ENCODE peak calls at places on chromosomes 7 and 10, in ten cellular contexts. One of them, this sample, is unnamed.
A peak's percentile ranks its signal among the peaks of the same experiment; 100 is the strongest.

GRCh38 chr7:54811925-54812264 is 52.9 kb upstream of the SEC61G start:
- DNase-seq in nephron progenitor cell: no peak
- DNase-seq in GM06990: no peak
- DNase-seq in sciatic nerve: no peak
- DNase-seq in stimulated activated CD8-positive, alpha-beta memory T cell treated with anti-CD3 and anti-CD28 coated beads, Interleukin-4, amount 100 ng/mL, for 24 hours: no peak
- DNase-seq in naive thymus-derived CD8-positive, alpha-beta T cell: no peak
- DNase-seq in stimulated activated CD4-positive, alpha-beta T cell treated with anti-CD3 and anti-CD28 coated beads, Interleukin-1b, Interleukin-23, amount 100 ng/mL, for 24 hours: no peak
- DNase-seq in effector CD4-positive, alpha-beta T cell: no peak
- DNase-seq in CD8-positive, alpha-beta memory T cell: no peak
- DNase-seq in LoVo: no peak
- DNase-seq in this sample: no peak

GRCh38 chr7:3067606-3068005 is 23.9 kb upstream of the CARD11 start:
- DNase-seq in naive thymus-derived CD8-positive, alpha-beta T cell: no peak
- DNase-seq in LoVo: no peak
- DNase-seq in nephron progenitor cell: no peak
- DNase-seq in stimulated activated CD4-positive, alpha-beta T cell treated with anti-CD3 and anti-CD28 coated beads, Interleukin-1b, Interleukin-23, amount 100 ng/mL, for 24 hours: no peak
- DNase-seq in effector CD4-positive, alpha-beta T cell: no peak
- DNase-seq in CD8-positive, alpha-beta memory T cell: no peak
- DNase-seq in stimulated activated CD8-positive, alpha-beta memory T cell treated with anti-CD3 and anti-CD28 coated beads, Interleukin-4, amount 100 ng/mL, for 24 hours: no peak
- DNase-seq in GM06990: no peak
- DNase-seq in sciatic nerve: no peak
- DNase-seq in this sample: no peak

GRCh38 chr10:102300289-102300843 is 55.0 kb downstream of the GBF1 start:
- DNase-seq in stimulated activated CD4-positive, alpha-beta T cell treated with anti-CD3 and anti-CD28 coated beads, Interleukin-1b, Interleukin-23, amount 100 ng/mL, for 24 hours: no peak
- DNase-seq in CD8-positive, alpha-beta memory T cell: no peak
- DNase-seq in stimulated activated CD8-positive, alpha-beta memory T cell treated with anti-CD3 and anti-CD28 coated beads, Interleukin-4, amount 100 ng/mL, for 24 hours: no peak
- DNase-seq in naive thymus-derived CD8-positive, alpha-beta T cell: no peak
- DNase-seq in sciatic nerve: no peak
- DNase-seq in nephron progenitor cell: no peak
- DNase-seq in effector CD4-positive, alpha-beta T cell: no peak
- DNase-seq in GM06990: no peak
- DNase-seq in LoVo: no peak
- DNase-seq in this sample: no peak

GRCh38 chr10:130022071-130022470 is 58.0 kb upstream of the EBF3 start:
- DNase-seq in effector CD4-positive, alpha-beta T cell: no peak
- DNase-seq in stimulated activated CD4-positive, alpha-beta T cell treated with anti-CD3 and anti-CD28 coated beads, Interleukin-1b, Interleukin-23, amount 100 ng/mL, for 24 hours: no peak
- DNase-seq in sciatic nerve: no peak
- DNase-seq in GM06990: no peak
- DNase-seq in nephron progenitor cell: no peak
- DNase-seq in CD8-positive, alpha-beta memory T cell: no peak
- DNase-seq in naive thymus-derived CD8-positive, alpha-beta T cell: no peak
- DNase-seq in LoVo: no peak
- DNase-seq in stimulated activated CD8-positive, alpha-beta memory T cell treated with anti-CD3 and anti-CD28 coated beads, Interleukin-4, amount 100 ng/mL, for 24 hours: no peak
- DNase-seq in this sample: no peak

GRCh38 chr10:119826777-119827176 is 45.9 kb downstream of the MCMBP start:
- DNase-seq in CD8-positive, alpha-beta memory T cell: no peak
- DNase-seq in LoVo: no peak
- DNase-seq in GM06990: no peak
- DNase-seq in stimulated activated CD4-positive, alpha-beta T cell treated with anti-CD3 and anti-CD28 coated beads, Interleukin-1b, Interleukin-23, amount 100 ng/mL, for 24 hours: no peak
- DNase-seq in naive thymus-derived CD8-positive, alpha-beta T cell: no peak
- DNase-seq in sciatic nerve: no peak
- DNase-seq in nephron progenitor cell: no peak
- DNase-seq in stimulated activated CD8-positive, alpha-beta memory T cell treated with anti-CD3 and anti-CD28 coated beads, Interleukin-4, amount 100 ng/mL, for 24 hours: no peak
- DNase-seq in effector CD4-positive, alpha-beta T cell: no peak
- DNase-seq in this sample: no peak

GRCh38 chr7:155811895-155812761 is at the start of gene SHH:
- DNase-seq in effector CD4-positive, alpha-beta T cell: no peak
- DNase-seq in GM06990: no peak
- DNase-seq in LoVo: no peak
- DNase-seq in nephron progenitor cell: no peak
- DNase-seq in stimulated activated CD4-positive, alpha-beta T cell treated with anti-CD3 and anti-CD28 coated beads, Interleukin-1b, Interleukin-23, amount 100 ng/mL, for 24 hours: no peak
- DNase-seq in sciatic nerve: no peak
- DNase-seq in stimulated activated CD8-positive, alpha-beta memory T cell treated with anti-CD3 and anti-CD28 coated beads, Interleukin-4, amount 100 ng/mL, for 24 hours: no peak
- DNase-seq in CD8-positive, alpha-beta memory T cell: no peak
- DNase-seq in naive thymus-derived CD8-positive, alpha-beta T cell: peak; percentile 32
- DNase-seq in this sample: no peak

GRCh38 chr10:5628798-5629788 is 37.3 kb downstream of the ASB13 start:
- DNase-seq in naive thymus-derived CD8-positive, alpha-beta T cell: no peak
- DNase-seq in nephron progenitor cell: no peak
- DNase-seq in GM06990: no peak
- DNase-seq in stimulated activated CD8-positive, alpha-beta memory T cell treated with anti-CD3 and anti-CD28 coated beads, Interleukin-4, amount 100 ng/mL, for 24 hours: no peak
- DNase-seq in LoVo: no peak
- DNase-seq in sciatic nerve: no peak
- DNase-seq in CD8-positive, alpha-beta memory T cell: no peak
- DNase-seq in effector CD4-positive, alpha-beta T cell: no peak
- DNase-seq in stimulated activated CD4-positive, alpha-beta T cell treated with anti-CD3 and anti-CD28 coated beads, Interleukin-1b, Interleukin-23, amount 100 ng/mL, for 24 hours: no peak
- DNase-seq in this sample: peak; percentile 12

GRCh38 chr7:151732292-151732691 is 144.6 kb downstream of the PRKAG2 start:
- DNase-seq in sciatic nerve: no peak
- DNase-seq in stimulated activated CD4-positive, alpha-beta T cell treated with anti-CD3 and anti-CD28 coated beads, Interleukin-1b, Interleukin-23, amount 100 ng/mL, for 24 hours: no peak
- DNase-seq in nephron progenitor cell: no peak
- DNase-seq in CD8-positive, alpha-beta memory T cell: no peak
- DNase-seq in stimulated activated CD8-positive, alpha-beta memory T cell treated with anti-CD3 and anti-CD28 coated beads, Interleukin-4, amount 100 ng/mL, for 24 hours: no peak
- DNase-seq in LoVo: no peak
- DNase-seq in naive thymus-derived CD8-positive, alpha-beta T cell: no peak
- DNase-seq in GM06990: no peak
- DNase-seq in effector CD4-positive, alpha-beta T cell: no peak
- DNase-seq in this sample: no peak

GRCh38 chr7:101308245-101309085 is 13.1 kb downstream of the IFT22 start:
- DNase-seq in stimulated activated CD4-positive, alpha-beta T cell treated with anti-CD3 and anti-CD28 coated beads, Interleukin-1b, Interleukin-23, amount 100 ng/mL, for 24 hours: no peak
- DNase-seq in stimulated activated CD8-positive, alpha-beta memory T cell treated with anti-CD3 and anti-CD28 coated beads, Interleukin-4, amount 100 ng/mL, for 24 hours: peak; percentile 38
- DNase-seq in CD8-positive, alpha-beta memory T cell: no peak
- DNase-seq in sciatic nerve: no peak
- DNase-seq in effector CD4-positive, alpha-beta T cell: no peak
- DNase-seq in nephron progenitor cell: peak; percentile 77
- DNase-seq in naive thymus-derived CD8-positive, alpha-beta T cell: peak; percentile 62
- DNase-seq in LoVo: peak; percentile 92
- DNase-seq in GM06990: peak; percentile 43
- DNase-seq in this sample: no peak

GRCh38 chr7:125927556-125927955 is 997.9 kb upstream of the POT1 start:
- DNase-seq in nephron progenitor cell: no peak
- DNase-seq in GM06990: no peak
- DNase-seq in sciatic nerve: no peak
- DNase-seq in naive thymus-derived CD8-positive, alpha-beta T cell: no peak
- DNase-seq in LoVo: no peak
- DNase-seq in stimulated activated CD8-positive, alpha-beta memory T cell treated with anti-CD3 and anti-CD28 coated beads, Interleukin-4, amount 100 ng/mL, for 24 hours: no peak
- DNase-seq in CD8-positive, alpha-beta memory T cell: no peak
- DNase-seq in effector CD4-positive, alpha-beta T cell: no peak
- DNase-seq in stimulated activated CD4-positive, alpha-beta T cell treated with anti-CD3 and anti-CD28 coated beads, Interleukin-1b, Interleukin-23, amount 100 ng/mL, for 24 hours: no peak
- DNase-seq in this sample: no peak

GRCh38 chr7:2527505-2528464 is 8.2 kb downstream of the LFNG start:
- DNase-seq in LoVo: peak; percentile 30
- DNase-seq in nephron progenitor cell: no peak
- DNase-seq in GM06990: no peak
- DNase-seq in sciatic nerve: no peak
- DNase-seq in effector CD4-positive, alpha-beta T cell: peak; percentile 58
- DNase-seq in naive thymus-derived CD8-positive, alpha-beta T cell: peak; percentile 79
- DNase-seq in stimulated activated CD8-positive, alpha-beta memory T cell treated with anti-CD3 and anti-CD28 coated beads, Interleukin-4, amount 100 ng/mL, for 24 hours: no peak
- DNase-seq in CD8-positive, alpha-beta memory T cell: peak; percentile 77
- DNase-seq in stimulated activated CD4-positive, alpha-beta T cell treated with anti-CD3 and anti-CD28 coated beads, Interleukin-1b, Interleukin-23, amount 100 ng/mL, for 24 hours: no peak
- DNase-seq in this sample: no peak

GRCh38 chr7:126806614-126807013 is 446.1 kb downstream of the GRM8 start:
- DNase-seq in sciatic nerve: no peak
- DNase-seq in stimulated activated CD4-positive, alpha-beta T cell treated with anti-CD3 and anti-CD28 coated beads, Interleukin-1b, Interleukin-23, amount 100 ng/mL, for 24 hours: no peak
- DNase-seq in LoVo: no peak
- DNase-seq in nephron progenitor cell: no peak
- DNase-seq in stimulated activated CD8-positive, alpha-beta memory T cell treated with anti-CD3 and anti-CD28 coated beads, Interleukin-4, amount 100 ng/mL, for 24 hours: no peak
- DNase-seq in effector CD4-positive, alpha-beta T cell: no peak
- DNase-seq in naive thymus-derived CD8-positive, alpha-beta T cell: no peak
- DNase-seq in GM06990: no peak
- DNase-seq in CD8-positive, alpha-beta memory T cell: no peak
- DNase-seq in this sample: no peak

GRCh38 chr7:82818091-82818620 is 344.5 kb downstream of the PCLO start:
- DNase-seq in stimulated activated CD4-positive, alpha-beta T cell treated with anti-CD3 and anti-CD28 coated beads, Interleukin-1b, Interleukin-23, amount 100 ng/mL, for 24 hours: no peak
- DNase-seq in CD8-positive, alpha-beta memory T cell: no peak
- DNase-seq in stimulated activated CD8-positive, alpha-beta memory T cell treated with anti-CD3 and anti-CD28 coated beads, Interleukin-4, amount 100 ng/mL, for 24 hours: no peak
- DNase-seq in nephron progenitor cell: no peak
- DNase-seq in sciatic nerve: no peak
- DNase-seq in LoVo: no peak
- DNase-seq in GM06990: no peak
- DNase-seq in naive thymus-derived CD8-positive, alpha-beta T cell: no peak
- DNase-seq in effector CD4-positive, alpha-beta T cell: no peak
- DNase-seq in this sample: no peak

GRCh38 chr7:113283861-113284260 is 165.5 kb upstream of the SMIM30 start:
- DNase-seq in GM06990: no peak
- DNase-seq in stimulated activated CD8-positive, alpha-beta memory T cell treated with anti-CD3 and anti-CD28 coated beads, Interleukin-4, amount 100 ng/mL, for 24 hours: no peak
- DNase-seq in stimulated activated CD4-positive, alpha-beta T cell treated with anti-CD3 and anti-CD28 coated beads, Interleukin-1b, Interleukin-23, amount 100 ng/mL, for 24 hours: no peak
- DNase-seq in nephron progenitor cell: no peak
- DNase-seq in LoVo: no peak
- DNase-seq in naive thymus-derived CD8-positive, alpha-beta T cell: no peak
- DNase-seq in sciatic nerve: no peak
- DNase-seq in effector CD4-positive, alpha-beta T cell: no peak
- DNase-seq in CD8-positive, alpha-beta memory T cell: no peak
- DNase-seq in this sample: no peak

GRCh38 chr7:143217806-143218205 is 4.0 kb upstream of the TAS2R40 start:
- DNase-seq in effector CD4-positive, alpha-beta T cell: no peak
- DNase-seq in naive thymus-derived CD8-positive, alpha-beta T cell: no peak
- DNase-seq in LoVo: no peak
- DNase-seq in CD8-positive, alpha-beta memory T cell: no peak
- DNase-seq in stimulated activated CD4-positive, alpha-beta T cell treated with anti-CD3 and anti-CD28 coated beads, Interleukin-1b, Interleukin-23, amount 100 ng/mL, for 24 hours: no peak
- DNase-seq in sciatic nerve: no peak
- DNase-seq in stimulated activated CD8-positive, alpha-beta memory T cell treated with anti-CD3 and anti-CD28 coated beads, Interleukin-4, amount 100 ng/mL, for 24 hours: no peak
- DNase-seq in GM06990: no peak
- DNase-seq in nephron progenitor cell: no peak
- DNase-seq in this sample: no peak

GRCh38 chr7:117323877-117324699 is 1.2 kb upstream of the WNT2 start:
- DNase-seq in CD8-positive, alpha-beta memory T cell: no peak
- DNase-seq in effector CD4-positive, alpha-beta T cell: no peak
- DNase-seq in GM06990: peak; percentile 23
- DNase-seq in stimulated activated CD8-positive, alpha-beta memory T cell treated with anti-CD3 and anti-CD28 coated beads, Interleukin-4, amount 100 ng/mL, for 24 hours: no peak
- DNase-seq in stimulated activated CD4-positive, alpha-beta T cell treated with anti-CD3 and anti-CD28 coated beads, Interleukin-1b, Interleukin-23, amount 100 ng/mL, for 24 hours: no peak
- DNase-seq in LoVo: no peak
- DNase-seq in naive thymus-derived CD8-positive, alpha-beta T cell: no peak
- DNase-seq in nephron progenitor cell: peak; percentile 61
- DNase-seq in sciatic nerve: no peak
- DNase-seq in this sample: no peak

GRCh38 chr7:149878523-149878921 is 4.8 kb downstream of the ATP6V0E2 start:
- DNase-seq in CD8-positive, alpha-beta memory T cell: no peak
- DNase-seq in effector CD4-positive, alpha-beta T cell: no peak
- DNase-seq in LoVo: no peak
- DNase-seq in stimulated activated CD4-positive, alpha-beta T cell treated with anti-CD3 and anti-CD28 coated beads, Interleukin-1b, Interleukin-23, amount 100 ng/mL, for 24 hours: no peak
- DNase-seq in naive thymus-derived CD8-positive, alpha-beta T cell: no peak
- DNase-seq in sciatic nerve: peak; percentile 53
- DNase-seq in GM06990: no peak
- DNase-seq in nephron progenitor cell: no peak
- DNase-seq in stimulated activated CD8-positive, alpha-beta memory T cell treated with anti-CD3 and anti-CD28 coated beads, Interleukin-4, amount 100 ng/mL, for 24 hours: no peak
- DNase-seq in this sample: no peak

GRCh38 chr10:30057421-30057841 is 2.0 kb downstream of the JCAD start:
- DNase-seq in sciatic nerve: no peak
- DNase-seq in GM06990: no peak
- DNase-seq in LoVo: peak; percentile 28
- DNase-seq in CD8-positive, alpha-beta memory T cell: no peak
- DNase-seq in stimulated activated CD8-positive, alpha-beta memory T cell treated with anti-CD3 and anti-CD28 coated beads, Interleukin-4, amount 100 ng/mL, for 24 hours: no peak
- DNase-seq in nephron progenitor cell: no peak
- DNase-seq in naive thymus-derived CD8-positive, alpha-beta T cell: no peak
- DNase-seq in effector CD4-positive, alpha-beta T cell: no peak
- DNase-seq in stimulated activated CD4-positive, alpha-beta T cell treated with anti-CD3 and anti-CD28 coated beads, Interleukin-1b, Interleukin-23, amount 100 ng/mL, for 24 hours: no peak
- DNase-seq in this sample: no peak

GRCh38 chr10:106863549-106863948 is 301.0 kb downstream of the SORCS1 start:
- DNase-seq in stimulated activated CD4-positive, alpha-beta T cell treated with anti-CD3 and anti-CD28 coated beads, Interleukin-1b, Interleukin-23, amount 100 ng/mL, for 24 hours: no peak
- DNase-seq in CD8-positive, alpha-beta memory T cell: no peak
- DNase-seq in sciatic nerve: no peak
- DNase-seq in stimulated activated CD8-positive, alpha-beta memory T cell treated with anti-CD3 and anti-CD28 coated beads, Interleukin-4, amount 100 ng/mL, for 24 hours: no peak
- DNase-seq in LoVo: no peak
- DNase-seq in GM06990: no peak
- DNase-seq in effector CD4-positive, alpha-beta T cell: no peak
- DNase-seq in naive thymus-derived CD8-positive, alpha-beta T cell: no peak
- DNase-seq in nephron progenitor cell: no peak
- DNase-seq in this sample: no peak

GRCh38 chr7:33145174-33145573 is 15.8 kb downstream of the BBS9 start:
- DNase-seq in GM06990: no peak
- DNase-seq in naive thymus-derived CD8-positive, alpha-beta T cell: no peak
- DNase-seq in stimulated activated CD4-positive, alpha-beta T cell treated with anti-CD3 and anti-CD28 coated beads, Interleukin-1b, Interleukin-23, amount 100 ng/mL, for 24 hours: no peak
- DNase-seq in LoVo: no peak
- DNase-seq in effector CD4-positive, alpha-beta T cell: no peak
- DNase-seq in nephron progenitor cell: no peak
- DNase-seq in sciatic nerve: no peak
- DNase-seq in stimulated activated CD8-positive, alpha-beta memory T cell treated with anti-CD3 and anti-CD28 coated beads, Interleukin-4, amount 100 ng/mL, for 24 hours: no peak
- DNase-seq in CD8-positive, alpha-beta memory T cell: no peak
- DNase-seq in this sample: no peak

GRCh38 chr7:80771523-80771922 is 133.1 kb downstream of the CD36 start:
- DNase-seq in effector CD4-positive, alpha-beta T cell: no peak
- DNase-seq in nephron progenitor cell: no peak
- DNase-seq in CD8-positive, alpha-beta memory T cell: no peak
- DNase-seq in stimulated activated CD4-positive, alpha-beta T cell treated with anti-CD3 and anti-CD28 coated beads, Interleukin-1b, Interleukin-23, amount 100 ng/mL, for 24 hours: no peak
- DNase-seq in sciatic nerve: no peak
- DNase-seq in naive thymus-derived CD8-positive, alpha-beta T cell: no peak
- DNase-seq in GM06990: no peak
- DNase-seq in LoVo: peak; percentile 20
- DNase-seq in stimulated activated CD8-positive, alpha-beta memory T cell treated with anti-CD3 and anti-CD28 coated beads, Interleukin-4, amount 100 ng/mL, for 24 hours: no peak
- DNase-seq in this sample: no peak

GRCh38 chr10:48587819-48588218 is 17.1 kb downstream of the ARHGAP22 start:
- DNase-seq in nephron progenitor cell: no peak
- DNase-seq in sciatic nerve: no peak
- DNase-seq in LoVo: no peak
- DNase-seq in effector CD4-positive, alpha-beta T cell: no peak
- DNase-seq in CD8-positive, alpha-beta memory T cell: no peak
- DNase-seq in naive thymus-derived CD8-positive, alpha-beta T cell: no peak
- DNase-seq in stimulated activated CD8-positive, alpha-beta memory T cell treated with anti-CD3 and anti-CD28 coated beads, Interleukin-4, amount 100 ng/mL, for 24 hours: no peak
- DNase-seq in GM06990: no peak
- DNase-seq in stimulated activated CD4-positive, alpha-beta T cell treated with anti-CD3 and anti-CD28 coated beads, Interleukin-1b, Interleukin-23, amount 100 ng/mL, for 24 hours: no peak
- DNase-seq in this sample: no peak

This sample was measured in KG1.